ENCODE peak calls at places on chromosome 15, in seven cellular contexts. J, B, W, M, R, A and T are unnamed samples.

GRCh38 chr15:85545185-85545584 is 164.8 kb downstream of the AKAP13 start:
- DNase-seq in J (no peak), B (peak; percentile 38), W (no peak), M (no peak), R (no peak), A (no peak), T (no peak)

GRCh38 chr15:70127288-70127746 is 29.6 kb upstream of the TLE3 start:
- DNase-seq in J (peak; percentile 78), B (no peak), W (no peak), M (no peak), R (no peak), A (no peak), T (no peak)

GRCh38 chr15:66169023-66169422 is 84.5 kb downstream of the MEGF11 start:
- DNase-seq in J (no peak), B (no peak), W (no peak), M (no peak), R (no peak), A (no peak), T (no peak)

GRCh38 chr15:101489633-101490407 is at the start of gene PCSK6:
- DNase-seq in J (no peak), B (peak; percentile 28), W (no peak), M (peak; percentile 66), R (no peak), A (peak; percentile 63), T (no peak)

GRCh38 chr15:47787875-47788274 is 70.6 kb downstream of the SEMA6D start:
- DNase-seq in J (no peak), B (no peak), W (no peak), M (no peak), R (no peak), A (peak; percentile 73), T (no peak)

GRCh38 chr15:42903388-42904324 is 16.9 kb downstream of the TTBK2 start:
- DNase-seq in J (no peak), B (no peak), W (no peak), M (no peak), R (no peak), A (no peak), T (no peak)

GRCh38 chr15:52281085-52282035 is 14.2 kb downstream of the MYO5C start:
- DNase-seq in J (no peak), B (no peak), W (peak; percentile 64), M (no peak), R (no peak), A (peak; percentile 41), T (no peak)

GRCh38 chr15:76172782-76173181 is 113.0 kb downstream of the TMEM266 start:
- DNase-seq in J (no peak), B (no peak), W (no peak), M (no peak), R (no peak), A (no peak), T (no peak)

GRCh38 chr15:83582386-83582785 is 71.5 kb upstream of the ADAMTSL3 start:
- DNase-seq in J (no peak), B (no peak), W (no peak), M (no peak), R (no peak), A (no peak), T (no peak)

GRCh38 chr15:48996276-48996675 is 32.6 kb upstream of the SHC4 start:
- DNase-seq in J (no peak), B (no peak), W (no peak), M (no peak), R (no peak), A (no peak), T (no peak)

GRCh38 chr15:56342653-56343052 is 22.6 kb upstream of the TEX9 start:
- DNase-seq in J (no peak), B (peak; percentile 70), W (no peak), M (no peak), R (no peak), A (no peak), T (no peak)

GRCh38 chr15:66523926-66524325 is 18.8 kb downstream of the ZWILCH start:
- DNase-seq in J (no peak), B (no peak), W (no peak), M (no peak), R (no peak), A (no peak), T (no peak)

GRCh38 chr15:95770191-95770590 is 560.3 kb upstream of the NR2F2 start:
- DNase-seq in J (no peak), B (peak; percentile 8), W (no peak), M (no peak), R (no peak), A (no peak), T (no peak)

GRCh38 chr15:77002436-77002835 is 7.5 kb downstream of the PSTPIP1 start:
- DNase-seq in J (no peak), B (no peak), W (no peak), M (no peak), R (no peak), A (no peak), T (no peak)

GRCh38 chr15:23648920-23649515 is 1.4 kb upstream of the MAGEL2 start:
- DNase-seq in J (no peak), B (no peak), W (no peak), M (no peak), R (peak; percentile 23), A (peak; percentile 53), T (peak; percentile 60)

GRCh38 chr15:66290518-66290917 is 2.9 kb upstream of the DIS3L start:
- DNase-seq in J (no peak), B (no peak), W (no peak), M (no peak), R (no peak), A (no peak), T (no peak)

DNA sequence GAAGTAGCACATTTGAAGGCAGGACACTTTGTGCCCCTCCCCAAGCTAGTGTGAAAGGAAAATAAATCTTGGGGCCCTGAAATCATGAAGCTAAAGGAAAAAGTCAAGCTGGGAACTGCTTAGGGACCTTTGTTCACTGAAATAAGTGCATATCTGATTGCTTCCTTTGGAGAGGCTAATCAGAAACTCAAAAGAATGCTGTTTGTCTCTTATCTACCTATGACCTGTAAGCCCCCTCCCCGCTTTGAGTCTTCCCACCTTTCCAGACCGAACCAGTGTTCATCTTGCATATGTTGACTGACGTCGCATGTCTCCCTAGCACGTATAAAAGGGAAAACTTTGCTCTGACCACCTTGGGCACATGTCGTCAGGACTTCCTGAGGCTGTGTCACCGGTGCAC is 53.1 kb downstream of the SLC30A4 start:
- DNase-seq in J (no peak), B (no peak), W (no peak), M (no peak), R (no peak), A (no peak), T (no peak)
- TF ChIP-seq CTCF in J (no peak), B (no peak), W (no peak), M (no peak), R (no peak), A (no peak), T (no peak)

GRCh38 chr15:32869814-32870213 is 152.0 kb downstream of the GREM1 start:
- DNase-seq in J (no peak), B (no peak), W (no peak), M (no peak), R (no peak), A (no peak), T (no peak)
- TF ChIP-seq CTCF in J (no peak), B (no peak), W (no peak), M (no peak), R (no peak), A (no peak), T (no peak)

GRCh38 chr15:63166219-63166618 is 8.9 kb upstream of the RPS27L start:
- DNase-seq in J (no peak), B (peak; percentile 5), W (no peak), M (peak; percentile 33), R (no peak), A (no peak), T (no peak)
- TF ChIP-seq CTCF in J (no peak), B (no peak), W (no peak), M (no peak), R (no peak), A (no peak), T (no peak)

GRCh38 chr15:78004919-78005634 is 72.4 kb downstream of the TBC1D2B start:
- DNase-seq in J (peak; percentile 94), B (peak; percentile 82), W (no peak), M (no peak), R (peak; percentile 85), A (no peak), T (no peak)
- TF ChIP-seq CTCF in J (no peak), B (no peak), W (no peak), M (no peak), R (no peak), A (peak; percentile 32), T (no peak)